ENCODE peak calls at places on chromosomes 1 and 21, in five cellular contexts. W, L, U, K and F are unnamed samples.
A peak's percentile ranks its signal among the peaks of the same experiment; 100 is the strongest.

GRCh38 chr1:153532161-153532560 is 3.6 kb downstream of the S100A6 start:
- DNase-seq in W (no peak), L (no peak), U (no peak), K (peak; percentile 17), F (no peak)

GRCh38 chr1:113507552-113508214 is 117.4 kb downstream of the MAGI3 start:
- DNase-seq in W (no peak), L (no peak), U (no peak), K (no peak), F (no peak)

GRCh38 chr1:229370601-229371021 is 27.8 kb upstream of the CCSAP start:
- DNase-seq in W (no peak), L (no peak), U (no peak), K (no peak), F (peak; percentile 15)

GRCh38 chr1:72394457-72394856 is 112.1 kb upstream of the NEGR1 start:
- DNase-seq in W (no peak), L (no peak), U (no peak), K (no peak), F (no peak)

GRCh38 chr1:30977105-30977504 is 68.5 kb upstream of the SDC3 start:
- DNase-seq in W (no peak), L (no peak), U (no peak), K (no peak), F (no peak)

GRCh38 chr21:29145354-29145782 is 14.9 kb downstream of the MAP3K7CL start:
- DNase-seq in W (peak; percentile 7), L (no peak), U (no peak), K (no peak), F (peak; percentile 14)

GRCh38 chr1:181057079-181057478 is 23.3 kb downstream of the MR1 start:
- DNase-seq in W (no peak), L (no peak), U (no peak), K (no peak), F (no peak)

GRCh38 chr21:28991861-28992525 is 684 bp downstream of the LTN1 start:
- DNase-seq in W (no peak), L (no peak), U (peak; percentile 8), K (no peak), F (no peak)

GRCh38 chr1:10437052-10437451 is 6.8 kb downstream of the CENPS start:
- DNase-seq in W (no peak), L (no peak), U (no peak), K (no peak), F (no peak)

GRCh38 chr1:29668761-29669487 is 432.6 kb downstream of the PTPRU start:
- DNase-seq in W (no peak), L (no peak), U (no peak), K (no peak), F (no peak)

GRCh38 chr1:60963167-60963909 is 119.0 kb upstream of the NFIA start:
- DNase-seq in W (no peak), L (no peak), U (no peak), K (no peak), F (no peak)

GRCh38 chr1:221708076-221708571 is 33.8 kb downstream of the DUSP10 start:
- DNase-seq in W (no peak), L (peak; percentile 26), U (no peak), K (no peak), F (peak; percentile 67)

GRCh38 chr1:235244969-235245592 is 82.9 kb downstream of the ARID4B start:
- DNase-seq in W (no peak), L (no peak), U (no peak), K (no peak), F (no peak)

GRCh38 chr21:26385721-26386120 is 187.4 kb downstream of the CYYR1 start:
- DNase-seq in W (no peak), L (no peak), U (no peak), K (no peak), F (no peak)

GRCh38 chr1:84724128-84724860 is 34.0 kb upstream of the SSX2IP start:
- DNase-seq in W (peak; percentile 13), L (no peak), U (peak; percentile 54), K (peak; percentile 62), F (no peak)

GRCh38 chr1:55504306-55504706 is 289.1 kb upstream of the USP24 start:
- DNase-seq in W (no peak), L (no peak), U (peak; percentile 24), K (no peak), F (no peak)

GRCh38 chr1:15727021-15727420 is 9.0 kb upstream of the SLC25A34 start:
- DNase-seq in W (no peak), L (no peak), U (no peak), K (no peak), F (no peak)

GRCh38 chr1:181660621-181661020 is 177.3 kb downstream of the CACNA1E start:
- DNase-seq in W (no peak), L (no peak), U (no peak), K (no peak), F (no peak)

GRCh38 chr1:205444931-205445652 is 10.8 kb downstream of the BLACAT1 start:
- DNase-seq in W (no peak), L (no peak), U (peak; percentile 95), K (peak; percentile 88), F (peak; percentile 75)

GRCh38 chr1:66335859-66336640 is 197.9 kb upstream of the SGIP1 start:
- DNase-seq in W (peak; percentile 89), L (peak; percentile 23), U (no peak), K (no peak), F (peak; percentile 68)

GRCh38 chr1:6447818-6448748 is 17.9 kb downstream of the TNFRSF25 start:
- DNase-seq in W (no peak), L (no peak), U (peak; percentile 82), K (peak; percentile 83), F (no peak)

GRCh38 chr1:178633068-178633467 is 92.0 kb upstream of the RALGPS2 start:
- DNase-seq in W (no peak), L (no peak), U (no peak), K (no peak), F (no peak)

GRCh38 chr1:2194319-2194897 is at the start of gene FAAP20:
- DNase-seq in W (no peak), L (peak; percentile 82), U (peak; percentile 88), K (peak; percentile 93), F (no peak)

GRCh38 chr1:87730274-87731222 is 401.9 kb downstream of the LMO4 start:
- DNase-seq in W (no peak), L (no peak), U (no peak), K (no peak), F (no peak)

GRCh38 chr1:115074839-115075534 is 14.3 kb downstream of the TSPAN2 start:
- DNase-seq in W (no peak), L (no peak), U (no peak), K (no peak), F (no peak)

GRCh38 chr1:230308039-230308438 is 118.1 kb downstream of the PGBD5 start:
- DNase-seq in W (peak; percentile 20), L (no peak), U (no peak), K (no peak), F (no peak)

GRCh38 chr1:47679301-47679751 is 241.5 kb downstream of the FOXD2 start:
- DNase-seq in W (no peak), L (no peak), U (no peak), K (peak; percentile 37), F (no peak)

GRCh38 chr1:170707959-170708666 is 44.2 kb downstream of the PRRX1 start:
- DNase-seq in W (peak; percentile 53), L (no peak), U (no peak), K (no peak), F (no peak)

GRCh38 chr1:156700731-156701130 is 4.7 kb downstream of the CRABP2 start:
- DNase-seq in W (no peak), L (no peak), U (no peak), K (no peak), F (no peak)

GRCh38 chr1:247409869-247410544 is 6.0 kb upstream of the NLRP3 start:
- DNase-seq in W (no peak), L (peak; percentile 68), U (no peak), K (no peak), F (no peak)